ENCODE peak calls at places on chromosome 21, in seven cellular contexts. D is fibroblast of the aortic adventitia; R is Daoy; U is left ventricle myocardium inferior; K is stimulated activated CD8-positive, alpha-beta memory T cell treated with anti-CD3 and anti-CD28 coated beads, Interleukin-15, amount 100 ng/mL, for 1 hour; G is activated naive CD4-positive, alpha-beta T cell; B is HEK293T. L is an unnamed sample.
A peak's percentile ranks its signal among the peaks of the same experiment; 100 is the strongest.

GRCh38 chr21:33578959-33579542 is 9.4 kb downstream of the DONSON start:
- DNase-seq in D (no peak), R (no peak), U (no peak), K (no peak), G (no peak), B (no peak), L (no peak)

GRCh38 chr21:33360281-33360680 is 35.5 kb downstream of the IFNAR1 start:
- DNase-seq in D (peak; percentile 83), R (no peak), U (no peak), K (no peak), G (no peak), B (no peak), L (no peak)

GRCh38 chr21:28684351-28684750 is 308.3 kb downstream of the LTN1 start:
- DNase-seq in D (peak; percentile 38), R (no peak), U (no peak), K (no peak), G (no peak), B (no peak), L (no peak)

GRCh38 chr21:21232320-21232719 is 234.1 kb downstream of the NCAM2 start:
- DNase-seq in D (peak; percentile 77), R (peak; percentile 8), U (no peak), K (no peak), G (no peak), B (no peak), L (no peak)

GRCh38 chr21:44800971-44801467 is 601 bp downstream of the UBE2G2 start:
- DNase-seq in D (peak; percentile 47), R (peak; percentile 36), U (no peak), K (no peak), G (no peak), B (peak; percentile 54), L (peak; percentile 50)

GRCh38 chr21:36916718-36917117 is 49.8 kb downstream of the HLCS start:
- DNase-seq in D (no peak), R (no peak), U (no peak), K (no peak), G (no peak), B (no peak), L (no peak)

GRCh38 chr21:29318354-29318753 is 19.6 kb downstream of the BACH1 start:
- DNase-seq in D (peak; percentile 34), R (no peak), U (no peak), K (no peak), G (no peak), B (no peak), L (no peak)

GRCh38 chr21:39014751-39015150 is 168.5 kb downstream of the PSMG1 start:
- DNase-seq in D (peak; percentile 97), R (peak; percentile 72), U (no peak), K (no peak), G (no peak), B (no peak), L (no peak)

GRCh38 chr21:33135925-33136324 is 66.0 kb downstream of the OLIG1 start:
- DNase-seq in D (no peak), R (no peak), U (no peak), K (no peak), G (no peak), B (no peak), L (no peak)

GRCh38 chr21:14545906-14546480 is at the start of gene SAMSN1:
- DNase-seq in D (peak; percentile 33), R (no peak), U (no peak), K (peak; percentile 25), G (no peak), B (no peak), L (no peak)

GRCh38 chr21:41211041-41211426 is 43.1 kb downstream of the BACE2 start:
- DNase-seq in D (no peak), R (no peak), U (no peak), K (no peak), G (no peak), B (no peak), L (no peak)

GRCh38 chr21:38909929-38910328 is 104.2 kb downstream of the ETS2 start:
- DNase-seq in D (no peak), R (no peak), U (no peak), K (no peak), G (no peak), B (no peak), L (no peak)

GRCh38 chr21:35475006-35475405 is 425.9 kb upstream of the RUNX1 start:
- DNase-seq in D (peak; percentile 56), R (no peak), U (no peak), K (no peak), G (no peak), B (no peak), L (no peak)

GRCh38 chr21:39047046-39047445 is 136.2 kb downstream of the PSMG1 start:
- DNase-seq in D (no peak), R (no peak), U (no peak), K (no peak), G (no peak), B (no peak), L (no peak)

GRCh38 chr21:24375201-24375600 is 1232.1 kb downstream of the MRPL39 start:
- DNase-seq in D (no peak), R (no peak), U (no peak), K (no peak), G (no peak), B (no peak), L (no peak)

GRCh38 chr21:37219766-37220432 is 47.2 kb downstream of the VPS26C start:
- DNase-seq in D (peak; percentile 6), R (no peak), U (no peak), K (no peak), G (no peak), B (no peak), L (no peak)

GRCh38 chr21:45125347-45125746 is 51.0 kb downstream of the ADARB1 start:
- DNase-seq in D (no peak), R (no peak), U (no peak), K (no peak), G (no peak), B (no peak), L (no peak)

GRCh38 chr21:15894596-15894995 is 164.8 kb downstream of the USP25 start:
- DNase-seq in D (peak; percentile 65), R (no peak), U (no peak), K (no peak), G (no peak), B (no peak), L (no peak)

GRCh38 chr21:45320261-45320990 is 32.7 kb upstream of the POFUT2 start:
- DNase-seq in D (no peak), R (peak; percentile 51), U (peak; percentile 49), K (no peak), G (no peak), B (no peak), L (no peak)

GRCh38 chr21:37087188-37087587 is 14.1 kb downstream of the TTC3 start:
- DNase-seq in D (peak; percentile 80), R (peak; percentile 66), U (no peak), K (no peak), G (no peak), B (peak; percentile 34), L (no peak)

GRCh38 chr21:31265293-31265692 is 78.8 kb downstream of the TIAM1 start:
- DNase-seq in D (peak; percentile 52), R (no peak), U (peak; percentile 66), K (no peak), G (no peak), B (no peak), L (no peak)

GRCh38 chr21:42319368-42319767 is 4.2 kb upstream of the TFF3 start:
- DNase-seq in D (no peak), R (no peak), U (no peak), K (no peak), G (no peak), B (no peak), L (no peak)

GRCh38 chr21:39046236-39046911 is 136.9 kb downstream of the PSMG1 start:
- DNase-seq in D (no peak), R (no peak), U (no peak), K (no peak), G (no peak), B (no peak), L (no peak)

GRCh38 chr21:30436986-30437385 is 3.1 kb upstream of the KRTAP15-1 start:
- DNase-seq in D (no peak), R (no peak), U (no peak), K (no peak), G (no peak), B (no peak), L (no peak)

GRCh38 chr21:45313015-45313414 is 25.3 kb upstream of the POFUT2 start:
- DNase-seq in D (no peak), R (no peak), U (peak; percentile 12), K (no peak), G (no peak), B (no peak), L (no peak)

GRCh38 chr21:37653201-37653600 is 263.1 kb downstream of the KCNJ6 start:
- DNase-seq in D (no peak), R (no peak), U (no peak), K (no peak), G (no peak), B (no peak), L (no peak)

GRCh38 chr21:36710729-36711048 is 11.8 kb downstream of the SIM2 start:
- DNase-seq in D (no peak), R (no peak), U (no peak), K (no peak), G (no peak), B (no peak), L (no peak)

GRCh38 chr21:28615276-28615675 is 377.4 kb downstream of the LTN1 start:
- DNase-seq in D (peak; percentile 79), R (peak; percentile 20), U (no peak), K (no peak), G (no peak), B (no peak), L (no peak)

GRCh38 chr21:34865922-34866271 is 183.2 kb downstream of the RUNX1 start:
- DNase-seq in D (no peak), R (no peak), U (no peak), K (no peak), G (no peak), B (no peak), L (peak; percentile 46)

GRCh38 chr21:14989359-14989758 is 75.4 kb downstream of the NRIP1 start:
- DNase-seq in D (peak; percentile 61), R (no peak), U (peak; percentile 17), K (no peak), G (no peak), B (no peak), L (no peak)

GRCh38 chr21:42376338-42376982 is 10.1 kb upstream of the TFF1 start:
- DNase-seq in D (no peak), R (peak; percentile 49), U (no peak), K (no peak), G (no peak), B (no peak), L (no peak)